ENCODE peak calls at places on chromosomes 3 and 15, in six cellular contexts. K is suprapubic skin; N is M059J; G is RPMI8226; L is ovary; Q is stimulated activated CD4-positive, alpha-beta T cell treated with anti-CD3 and anti-CD28 coated beads, TNF-alpha, amount 100 ng/mL, for 4 hours. B is an unnamed sample.

GRCh38 chr3:178966299-178967183 is 105.1 kb downstream of the ZMAT3 start:
- DNase-seq in K (no peak), Q (no peak), L (peak), N (peak), G (peak), B (no peak)

GRCh38 chr3:127182446-127182845 is 10.5 kb upstream of the PRR23E start:
- DNase-seq in G (no peak), N (no peak), Q (no peak), K (no peak), L (peak), B (peak)

GRCh38 chr15:38577405-38577987 is 12.9 kb upstream of the RASGRP1 start:
- DNase-seq in L (no peak), G (no peak), K (no peak), Q (no peak), N (no peak), B (no peak)

GRCh38 chr15:33074942-33075341 is 119.6 kb downstream of the FMN1 start:
- DNase-seq in N (peak), Q (no peak), K (no peak), G (peak), L (no peak), B (no peak)

GRCh38 chr3:193563999-193564398 is 9.3 kb upstream of the ATP13A4 start:
- DNase-seq in N (peak), K (no peak), Q (no peak), G (peak), L (no peak), B (no peak)

GRCh38 chr3:3625461-3626271 is 173.6 kb upstream of the LRRN1 start:
- DNase-seq in G (no peak), L (no peak), Q (no peak), K (no peak), N (no peak), B (no peak)

GRCh38 chr15:90637693-90638092 is 79.5 kb upstream of the BLM start:
- DNase-seq in K (no peak), N (no peak), G (no peak), L (no peak), Q (no peak), B (peak)

GRCh38 chr15:57857871-57858270 is 151.4 kb downstream of the POLR2M start:
- DNase-seq in K (no peak), N (no peak), Q (no peak), G (no peak), L (no peak), B (no peak)

GRCh38 chr3:100155105-100155504 is 40.8 kb upstream of the FILIP1L start:
- DNase-seq in Q (no peak), L (no peak), N (no peak), G (no peak), K (no peak), B (no peak)

GRCh38 chr15:69997701-69998273 is 99.9 kb downstream of the TLE3 start:
- DNase-seq in G (peak), Q (no peak), L (no peak), K (no peak), N (peak), B (no peak)

GRCh38 chr3:7290062-7290825 is 429.3 kb downstream of the GRM7 start:
- DNase-seq in Q (no peak), L (no peak), G (no peak), K (no peak), N (no peak), B (no peak)

GRCh38 chr3:10459954-10460754 is 45.2 kb downstream of the ATP2B2 start:
- DNase-seq in L (no peak), Q (no peak), G (peak), N (peak), K (no peak), B (no peak)

GRCh38 chr15:72124218-72124617 is 6.0 kb downstream of the SENP8 start:
- DNase-seq in Q (no peak), K (no peak), N (no peak), L (no peak), G (no peak), B (no peak)

GRCh38 chr3:71659758-71660666 is 65.2 kb downstream of the EIF4E3 start:
- DNase-seq in G (no peak), K (no peak), L (no peak), Q (no peak), N (no peak), B (no peak)

GRCh38 chr3:50321844-50322385 is 630 bp downstream of the HYAL2 start:
- DNase-seq in N (no peak), G (no peak), K (peak), Q (no peak), L (no peak), B (no peak)

GRCh38 chr3:100407977-100408532 is 6.7 kb downstream of the LNP1 start:
- DNase-seq in K (no peak), N (no peak), L (no peak), G (no peak), Q (no peak), B (no peak)

B was measured in mesenteric fat pad.